ENCODE peak calls at places on chromosomes 13 and 19, in seven cellular contexts. V is mesothelial cell of epicardium, F is gastrocnemius medialis, L is cardiac muscle cell, N is lower leg skin, X is bronchial epithelial cell, E is lower lobe of right lung. P is an unnamed sample.

GRCh38 chr13:32225494-32225931 is 89.7 kb downstream of the ZAR1L start:
- DNase-seq in V (no peak), F (no peak), L (peak), N (no peak), X (no peak), E (no peak), P (no peak)

GRCh38 chr19:56916528-56916927 is 76.0 kb upstream of the PEG3 start:
- DNase-seq in V (no peak), F (no peak), L (no peak), N (no peak), X (no peak), E (no peak), P (no peak)

GRCh38 chr19:51799311-51799997 is 4.5 kb downstream of the FPR3 start:
- DNase-seq in V (no peak), F (peak), L (peak), N (peak), X (peak), E (peak), P (no peak)

GRCh38 chr19:53908106-53908932 is 759 bp upstream of the CACNG7 start:
- DNase-seq in V (no peak), F (peak), L (peak), N (no peak), X (peak), E (no peak), P (no peak)

GRCh38 chr13:106110241-106110855 is 425.1 kb downstream of the EFNB2 start:
- DNase-seq in V (no peak), F (no peak), L (no peak), N (no peak), X (peak), E (no peak), P (no peak)

GRCh38 chr13:48828962-48829405 is 146.7 kb upstream of the FNDC3A start:
- DNase-seq in V (no peak), F (no peak), L (no peak), N (no peak), X (peak), E (no peak), P (no peak)

GRCh38 chr13:111129465-111130110 is 14.5 kb downstream of the ARHGEF7 start:
- DNase-seq in V (no peak), F (no peak), L (no peak), N (no peak), X (no peak), E (no peak), P (no peak)

GRCh38 chr19:3006075-3006767 is 22.9 kb downstream of the TLE2 start:
- DNase-seq in V (no peak), F (no peak), L (no peak), N (no peak), X (no peak), E (no peak), P (no peak)

GRCh38 chr13:98827449-98827848 is 75.0 kb upstream of the SLC15A1 start:
- DNase-seq in V (no peak), F (no peak), L (no peak), N (no peak), X (no peak), E (no peak), P (no peak)

GRCh38 chr19:2500157-2500556 is 24.2 kb downstream of the GADD45B start:
- DNase-seq in V (no peak), F (peak), L (no peak), N (no peak), X (no peak), E (no peak), P (no peak)

GRCh38 chr13:41178040-41178439 is 16.3 kb downstream of the KBTBD7 start:
- DNase-seq in V (no peak), F (no peak), L (peak), N (no peak), X (peak), E (no peak), P (no peak)

GRCh38 chr13:105915451-105915850 is 620.0 kb downstream of the EFNB2 start:
- DNase-seq in V (no peak), F (no peak), L (peak), N (no peak), X (no peak), E (no peak), P (no peak)

GRCh38 chr13:109156181-109156935 is 526.9 kb downstream of the MYO16 start:
- DNase-seq in V (no peak), F (no peak), L (peak), N (no peak), X (peak), E (no peak), P (no peak)

GRCh38 chr19:11007376-11007775 is 46.5 kb downstream of the SMARCA4 start:
- DNase-seq in V (no peak), F (no peak), L (no peak), N (no peak), X (no peak), E (no peak), P (no peak)

GRCh38 chr19:11008111-11008510 is 47.3 kb downstream of the SMARCA4 start:
- DNase-seq in V (no peak), F (no peak), L (no peak), N (no peak), X (no peak), E (no peak), P (no peak)

GRCh38 chr19:11010041-11010440 is 49.2 kb downstream of the SMARCA4 start:
- DNase-seq in V (no peak), F (no peak), L (no peak), N (no peak), X (no peak), E (no peak), P (no peak)

GRCh38 chr19:11005521-11005920 is 44.7 kb downstream of the SMARCA4 start:
- DNase-seq in V (no peak), F (no peak), L (no peak), N (no peak), X (no peak), E (no peak), P (no peak)
- TF ChIP-seq CTCF in V (no peak), F (no peak), L (no peak), N (no peak), X (no peak), E (no peak), P (no peak)

GRCh38 chr19:30646806-30647205 is 274.6 kb downstream of the ZNF536 start:
- DNase-seq in V (no peak), F (no peak), L (no peak), N (no peak), X (no peak), E (no peak), P (no peak)

GRCh38 chr19:30649149-30649548 is 277.0 kb downstream of the ZNF536 start:
- DNase-seq in V (no peak), F (no peak), L (no peak), N (no peak), X (no peak), E (no peak), P (no peak)

GRCh38 chr19:30647891-30648290 is 275.7 kb downstream of the ZNF536 start:
- DNase-seq in V (no peak), F (no peak), L (no peak), N (no peak), X (no peak), E (no peak), P (peak)

GRCh38 chr19:30649934-30650614 is 277.9 kb downstream of the ZNF536 start:
- DNase-seq in V (no peak), F (no peak), L (peak), N (no peak), X (peak), E (no peak), P (peak)

GRCh38 chr19:30648321-30648720 is 276.1 kb downstream of the ZNF536 start:
- DNase-seq in V (no peak), F (no peak), L (no peak), N (no peak), X (no peak), E (no peak), P (peak)
- TF ChIP-seq CTCF in V (no peak), F (no peak), L (no peak), N (no peak), X (no peak), E (no peak), P (no peak)

GRCh38 chr13:46614582-46614981 is 61.6 kb downstream of the LRCH1 start:
- DNase-seq in V (no peak), F (no peak), L (peak), N (no peak), X (peak), E (no peak), P (no peak)
- TF ChIP-seq CTCF in V (no peak), F (no peak), L (peak), N (no peak), X (no peak), E (no peak), P (no peak)

DNA sequence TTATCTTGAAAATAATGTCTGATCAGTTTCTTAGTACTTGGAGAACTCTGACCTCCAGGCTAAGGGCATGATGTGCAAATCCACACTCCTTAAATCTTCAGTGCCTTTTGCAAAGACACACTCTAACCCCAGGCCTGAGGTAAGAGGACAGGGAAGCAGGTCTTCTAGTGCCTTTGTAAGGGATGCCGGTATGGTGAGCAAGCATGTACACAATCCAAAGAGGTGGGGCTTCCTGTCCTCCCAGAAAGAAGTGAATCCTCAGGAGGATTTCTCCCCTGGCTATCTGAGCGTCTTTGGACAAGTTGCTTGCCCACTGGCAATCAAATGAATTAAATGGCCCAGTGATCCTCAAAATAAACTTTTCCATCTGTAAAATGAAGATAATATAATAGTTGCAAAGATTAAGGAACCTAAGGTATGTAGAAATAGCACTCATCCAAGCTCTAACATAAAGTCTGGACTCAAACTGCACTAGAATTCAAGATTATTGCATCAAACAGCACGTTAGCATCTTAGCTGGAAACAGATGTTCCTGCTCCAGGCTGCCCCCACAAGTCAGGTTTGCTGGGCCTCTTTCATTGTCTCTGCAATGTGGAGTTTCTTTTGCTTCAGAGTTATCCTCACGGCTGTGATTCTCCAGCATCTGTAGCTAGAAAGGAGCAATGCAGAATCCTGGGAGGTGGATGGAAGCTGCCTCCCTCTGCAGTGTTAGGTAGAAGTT is 249.6 kb downstream of the TSHZ3 start:
- DNase-seq in V (no peak), F (no peak), L (peak), N (no peak), X (peak), E (no peak), P (no peak)
- TF ChIP-seq CTCF in V (no peak), F (no peak), L (no peak), N (no peak), X (no peak), E (no peak), P (no peak)

GRCh38 chr13:29924482-29924884 is 74.1 kb upstream of the UBL3 start:
- DNase-seq in V (no peak), F (no peak), L (peak), N (no peak), X (peak), E (no peak), P (no peak)
- TF ChIP-seq CTCF in V (peak), F (no peak), L (no peak), N (no peak), X (no peak), E (no peak), P (peak)

DNA sequence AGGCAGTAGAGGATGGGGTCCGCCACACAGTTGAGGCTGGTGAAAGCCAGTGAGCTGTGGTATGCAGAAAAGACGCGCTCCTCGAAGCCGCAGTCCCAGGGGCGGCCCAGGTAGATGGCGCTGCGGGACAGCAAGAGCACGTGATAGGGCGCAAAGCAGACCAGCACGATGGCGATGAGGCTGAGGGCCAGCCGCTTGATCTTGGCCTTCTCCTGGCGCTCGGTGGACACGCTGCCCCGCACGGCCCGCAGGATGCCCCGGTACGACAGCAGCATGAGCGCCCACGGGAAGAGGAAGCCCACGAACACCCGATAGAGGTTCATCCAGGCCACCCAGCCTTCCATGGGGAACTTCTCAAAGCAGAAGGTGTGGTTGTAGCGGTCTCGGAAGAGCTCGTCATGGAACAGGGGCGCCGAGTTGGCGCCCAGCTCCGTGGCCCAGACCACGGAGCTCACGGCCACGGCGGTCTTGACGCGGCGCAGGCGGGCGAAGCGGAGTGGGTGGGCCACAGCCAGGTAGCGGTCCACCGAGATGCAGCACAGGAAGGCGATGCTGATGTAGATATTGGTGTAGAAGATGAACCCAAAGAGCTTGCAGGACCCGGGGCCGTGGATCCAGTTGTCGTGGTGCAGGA is 6.5 kb upstream of the OPA3 start:
- DNase-seq in V (no peak), F (no peak), L (no peak), N (no peak), X (no peak), E (peak), P (no peak)
- TF ChIP-seq CTCF in V (no peak), F (no peak), L (peak), N (no peak), X (peak), E (peak), P (peak)

DNA sequence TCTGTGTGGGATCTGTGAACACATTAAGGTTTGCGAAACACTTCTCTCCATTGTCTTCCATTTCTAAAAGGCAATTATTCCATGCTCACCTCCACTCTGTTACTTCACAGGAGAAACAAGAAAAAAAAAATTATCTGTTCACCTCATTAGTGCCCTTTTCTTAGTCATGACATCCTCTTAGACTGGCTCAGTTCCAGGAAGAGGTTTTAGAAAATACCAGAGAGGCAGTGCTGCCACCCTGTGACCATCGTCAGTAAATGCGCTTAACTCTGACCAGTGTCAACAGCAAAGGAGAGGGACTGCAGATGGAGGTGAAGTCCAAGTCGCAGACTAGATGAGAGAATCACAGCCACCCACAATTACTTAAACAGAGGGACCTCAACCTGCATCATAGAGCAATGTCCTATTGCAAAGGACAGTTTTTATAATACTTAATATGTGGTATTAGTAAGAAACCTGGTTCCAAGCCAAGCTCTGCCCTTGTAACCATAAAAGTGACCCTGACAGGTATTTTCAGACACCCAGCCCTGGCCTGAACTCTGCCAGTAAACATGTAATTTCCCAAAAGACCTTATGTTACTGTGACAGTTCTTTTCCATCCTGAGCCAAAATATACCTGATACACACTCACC is 19.4 kb downstream of the CEACAM21 start:
- DNase-seq in V (no peak), F (no peak), L (peak), N (no peak), X (peak), E (no peak), P (peak)
- TF ChIP-seq CTCF in V (no peak), F (no peak), L (peak), N (no peak), X (peak), E (peak), P (peak)

DNA sequence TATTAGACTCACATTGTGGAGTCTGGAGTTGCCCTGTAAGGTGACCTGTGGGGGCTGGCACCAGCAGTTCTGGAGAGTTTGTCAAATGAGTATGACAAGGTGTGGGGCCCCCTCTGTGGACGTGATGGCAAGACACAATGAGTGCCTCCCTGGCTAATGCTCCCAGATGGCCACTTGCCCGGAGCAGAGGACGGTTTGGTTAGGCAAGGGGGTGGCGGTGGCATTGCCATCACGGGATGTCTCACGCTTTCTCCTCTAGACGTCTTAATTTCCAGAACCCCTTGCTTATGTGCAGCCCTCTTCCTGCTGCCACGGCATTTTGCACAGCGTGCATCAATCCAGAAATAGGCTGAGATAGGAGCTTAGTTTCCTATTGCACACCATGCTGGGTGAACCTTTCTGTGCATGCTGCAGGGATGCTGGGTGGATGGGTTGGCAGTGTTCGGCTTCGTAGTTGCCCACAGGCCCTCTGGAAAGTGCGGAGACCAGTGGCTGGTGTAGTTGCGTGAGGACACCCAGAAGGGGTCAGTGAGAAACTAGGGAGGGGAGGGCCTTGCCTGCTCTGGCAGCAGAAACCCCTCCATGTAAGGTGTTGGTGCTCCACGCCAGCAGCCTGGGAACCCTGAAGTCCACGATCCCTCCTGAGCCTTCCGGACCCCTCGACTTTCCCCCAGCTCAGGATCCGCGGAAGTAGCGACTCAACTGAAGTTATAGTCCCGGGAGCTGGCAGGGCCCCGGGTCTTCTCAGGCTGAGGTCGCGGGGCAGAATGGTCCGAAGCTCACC is 18.1 kb upstream of the LRP3 start:
- DNase-seq in V (no peak), F (no peak), L (peak), N (no peak), X (no peak), E (no peak), P (no peak)
- TF ChIP-seq CTCF in V (no peak), F (no peak), L (no peak), N (no peak), X (no peak), E (no peak), P (no peak)

DNA sequence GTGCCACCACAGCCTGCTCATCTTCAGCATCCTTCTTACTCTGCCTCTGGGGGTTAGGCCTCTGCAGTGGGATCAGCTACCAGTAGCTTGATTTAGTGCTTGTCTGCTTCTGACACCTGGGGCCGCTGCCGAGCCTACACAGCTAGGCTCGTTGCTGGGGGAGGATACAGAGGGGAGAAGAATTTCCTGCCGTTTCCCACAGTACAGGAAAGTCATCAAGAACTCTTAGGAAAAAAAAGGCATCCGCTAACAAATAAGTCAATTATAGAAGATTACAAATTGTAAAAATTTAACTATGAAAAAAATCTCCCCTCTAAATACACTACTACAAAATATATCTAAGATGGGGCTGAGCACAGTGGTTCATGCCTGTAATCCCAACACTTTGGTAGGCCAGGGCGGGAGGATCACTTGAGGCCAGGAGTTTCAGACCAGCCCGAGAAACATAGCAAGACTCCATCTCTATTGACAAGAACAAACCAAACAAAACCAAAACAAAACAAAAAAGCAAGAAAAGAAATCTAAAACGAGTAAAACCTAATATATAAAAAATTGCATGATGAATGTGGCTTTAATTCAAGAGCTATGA is 26.7 kb downstream of the LATS2 start:
- DNase-seq in V (no peak), F (peak), L (peak), N (no peak), X (no peak), E (no peak), P (no peak)
- TF ChIP-seq CTCF in V (no peak), F (no peak), L (peak), N (no peak), X (no peak), E (peak), P (no peak)

P was measured in osteocyte.